ENCODE peak calls at places on chromosomes 11 and 22, in nine cellular contexts. M is heart left ventricle, C is HCT116, I is IMR-90, B is AG04450, W is astrocyte, L is aorta, G is body of pancreas, R is fibroblast of lung. N is an unnamed sample.

GRCh38 chr22:49528420-49528720 is 299.3 kb downstream of the BRD1 start:
- DNase-seq in M (no peak), C (no peak), I (no peak), B (no peak), W (no peak), L (no peak), G (no peak), R (no peak), N (no peak)

GRCh38 chr11:32433249-32434115 is 1.9 kb downstream of the WT1 start:
- DNase-seq in M (no peak), C (no peak), I (no peak), B (no peak), W (no peak), L (no peak), G (no peak), R (no peak), N (peak; percentile 39)

GRCh38 chr11:6737872-6738466 is 33.8 kb downstream of the OR2AG2 start:
- DNase-seq in M (no peak), C (peak; percentile 43), I (peak; percentile 34), B (no peak), W (peak; percentile 6), L (no peak), G (peak; percentile 54), R (peak; percentile 29), N (peak; percentile 54)

GRCh38 chr11:78812513-78813293 is 238.0 kb upstream of the NARS2 start:
- DNase-seq in M (no peak), C (no peak), I (peak; percentile 57), B (no peak), W (no peak), L (peak; percentile 55), G (no peak), R (peak; percentile 59), N (no peak)

GRCh38 chr22:25840883-25841282 is 98.9 kb downstream of the MYO18B start:
- DNase-seq in M (no peak), C (no peak), I (no peak), B (no peak), W (no peak), L (no peak), G (no peak), R (no peak), N (no peak)

GRCh38 chr11:14611939-14612338 is 31.7 kb upstream of the PDE3B start:
- DNase-seq in M (no peak), C (no peak), I (no peak), B (no peak), W (no peak), L (no peak), G (no peak), R (peak; percentile 8), N (no peak)

GRCh38 chr11:76161261-76161961 is 44.9 kb downstream of the WNT11 start:
- DNase-seq in M (peak; percentile 48), C (no peak), I (no peak), B (no peak), W (no peak), L (no peak), G (no peak), R (no peak), N (peak; percentile 74)

GRCh38 chr22:28903080-28903479 is 19.7 kb downstream of the ZNRF3 start:
- DNase-seq in M (peak; percentile 24), C (no peak), I (no peak), B (no peak), W (no peak), L (no peak), G (no peak), R (peak; percentile 42), N (no peak)

GRCh38 chr11:68498313-68498712 is 37.8 kb downstream of the PPP6R3 start:
- DNase-seq in M (no peak), C (no peak), I (no peak), B (no peak), W (no peak), L (no peak), G (peak; percentile 22), R (no peak), N (peak; percentile 29)

GRCh38 chr11:73359930-73360742 is 16.1 kb upstream of the RELT start:
- DNase-seq in M (no peak), C (no peak), I (peak; percentile 49), B (no peak), W (no peak), L (no peak), G (no peak), R (peak; percentile 48), N (peak; percentile 47)
- H3K4me3 ChIP-seq in M (peak overlapping the region; percentile 15), C (no peak overlapping the region), I (no peak overlapping the region), B (no peak overlapping the region), W (no peak overlapping the region), L (no peak overlapping the region), G (no peak overlapping the region), R (no peak overlapping the region), N (no peak overlapping the region)

GRCh38 chr22:31752096-31752847 is 1.5 kb upstream of the DEPDC5 start:
- DNase-seq in M (no peak), C (no peak), I (no peak), B (no peak), W (no peak), L (no peak), G (no peak), R (no peak), N (no peak)
- H3K4me3 ChIP-seq in M (peak overlapping the region; percentile 94), C (no peak overlapping the region), I (no peak overlapping the region), B (no peak overlapping the region), W (no peak overlapping the region), L (no peak overlapping the region), G (no peak overlapping the region), R (no peak overlapping the region), N (no peak overlapping the region)

DNA sequence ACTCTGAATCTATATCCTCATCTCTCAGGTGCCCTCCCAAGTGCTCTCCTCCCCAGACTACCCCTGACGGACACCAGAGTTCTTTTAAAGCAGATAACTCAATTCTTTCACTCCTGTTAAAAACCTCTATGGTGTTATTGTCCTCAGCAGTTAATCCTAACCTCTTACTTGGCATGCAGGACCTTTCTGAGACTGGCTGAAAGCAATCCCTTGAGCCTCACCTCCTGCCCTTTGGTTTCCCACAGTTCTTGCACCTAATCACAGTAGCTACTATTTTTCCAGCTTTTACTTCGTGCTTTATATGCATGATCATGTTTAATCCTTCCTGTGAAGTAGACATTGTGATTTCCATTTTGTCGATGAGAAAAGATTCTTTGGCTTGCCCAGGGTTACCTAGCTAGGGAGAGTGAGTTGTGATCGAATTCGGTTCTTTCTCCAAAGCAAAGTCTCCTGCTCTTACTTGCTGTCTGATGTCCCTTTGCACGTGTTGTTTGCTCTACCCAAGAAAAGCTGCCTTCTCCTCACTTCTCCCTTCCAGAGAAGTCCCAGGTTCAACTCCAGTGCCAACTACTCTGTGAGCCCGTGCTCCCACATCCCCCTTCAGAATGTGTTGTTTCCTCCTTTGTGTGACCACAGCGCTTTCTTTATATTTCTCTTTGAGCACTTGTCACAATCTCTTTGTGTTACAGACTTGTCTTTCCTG is 2.1 kb downstream of the UBE2L3 start:
- DNase-seq in M (no peak), C (no peak), I (no peak), B (no peak), W (no peak), L (no peak), G (no peak), R (no peak), N (no peak)
- H3K4me3 ChIP-seq in M (peak overlapping the region; percentile 79), C (no peak overlapping the region), I (no peak overlapping the region), B (peak overlapping the region; percentile 87), W (peak overlapping the region; percentile 35), L (no peak overlapping the region), G (no peak overlapping the region), R (peak overlapping the region; percentile 41), N (peak overlapping the region; percentile 72)

GRCh38 chr22:37806409-37807338 is 1.1 kb upstream of the GCAT start:
- DNase-seq in M (no peak), C (no peak), I (peak; percentile 52), B (no peak), W (peak; percentile 31), L (no peak), G (no peak), R (peak; percentile 51), N (peak; percentile 32)
- H3K4me3 ChIP-seq in M (peak overlapping the region; percentile 65), C (peak overlapping the region; percentile 95), I (peak overlapping the region; percentile 56), B (peak overlapping the region; percentile 80), W (peak overlapping the region; percentile 76), L (peak overlapping the region; percentile 32), G (peak overlapping the region; percentile 3), R (peak overlapping the region; percentile 84), N (peak overlapping the region; percentile 55)

DNA sequence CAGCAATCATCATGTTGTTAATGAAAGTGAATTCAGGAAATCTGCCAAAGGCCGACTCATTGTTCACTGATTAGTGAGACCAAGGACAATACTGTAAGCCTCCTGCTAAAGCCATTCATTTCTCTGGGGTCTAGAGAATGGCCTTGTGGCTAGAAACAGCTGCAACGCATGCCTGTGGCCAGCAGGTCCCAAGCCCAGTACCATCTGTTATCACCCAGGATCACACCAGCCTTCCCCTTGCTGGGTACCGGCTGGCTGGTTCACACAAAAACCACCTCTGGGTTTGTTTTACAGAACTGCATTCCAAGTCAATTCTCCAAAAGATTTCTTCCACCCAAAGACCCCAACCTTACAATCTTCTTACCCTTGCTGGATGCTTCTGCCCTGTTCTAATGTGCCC is 1.1 kb downstream of the PLAAT5 start:
- DNase-seq in M (no peak), C (no peak), I (no peak), B (no peak), W (peak; percentile 86), L (no peak), G (peak; percentile 47), R (peak; percentile 33), N (peak; percentile 10)
- H3K4me3 ChIP-seq in M (no peak overlapping the region), C (no peak overlapping the region), I (no peak overlapping the region), B (no peak overlapping the region), W (no peak overlapping the region), L (no peak overlapping the region), G (no peak overlapping the region), R (no peak overlapping the region), N (no peak overlapping the region)

N was measured in cardiac fibroblast.